ENCODE peak calls at places on chromosomes 13 and 19, in nine cellular contexts. One of them, this sample, is unnamed.

GRCh38 chr13:80529734-80530133 is 188.8 kb upstream of the SPRY2 start:
- DNase-seq in pancreas: no peak
- DNase-seq in endodermal cell: no peak
- DNase-seq in body of pancreas: no peak
- DNase-seq in keratinocyte: no peak
- DNase-seq in fibroblast of lung: peak
- DNase-seq in AG04450: no peak
- DNase-seq in upper lobe of right lung: no peak
- DNase-seq in PC-3: peak
- DNase-seq in this sample: no peak

GRCh38 chr19:5818594-5818993 is 13.7 kb downstream of the NRTN start:
- DNase-seq in fibroblast of lung: no peak
- DNase-seq in keratinocyte: no peak
- DNase-seq in AG04450: no peak
- DNase-seq in upper lobe of right lung: no peak
- DNase-seq in pancreas: peak
- DNase-seq in body of pancreas: peak
- DNase-seq in endodermal cell: no peak
- DNase-seq in PC-3: no peak
- DNase-seq in this sample: no peak

GRCh38 chr13:37656247-37656940 is 57.8 kb upstream of the POSTN start:
- DNase-seq in body of pancreas: no peak
- DNase-seq in upper lobe of right lung: no peak
- DNase-seq in pancreas: no peak
- DNase-seq in keratinocyte: peak
- DNase-seq in PC-3: peak
- DNase-seq in AG04450: peak
- DNase-seq in endodermal cell: no peak
- DNase-seq in fibroblast of lung: peak
- DNase-seq in this sample: no peak

GRCh38 chr13:85666356-85666755 is 132.9 kb downstream of the SLITRK6 start:
- DNase-seq in endodermal cell: peak
- DNase-seq in AG04450: no peak
- DNase-seq in pancreas: no peak
- DNase-seq in keratinocyte: no peak
- DNase-seq in fibroblast of lung: no peak
- DNase-seq in upper lobe of right lung: no peak
- DNase-seq in body of pancreas: no peak
- DNase-seq in PC-3: no peak
- DNase-seq in this sample: no peak

GRCh38 chr13:102091231-102091630 is 310.6 kb downstream of the FGF14 start:
- DNase-seq in fibroblast of lung: peak
- DNase-seq in body of pancreas: no peak
- DNase-seq in upper lobe of right lung: no peak
- DNase-seq in pancreas: no peak
- DNase-seq in keratinocyte: no peak
- DNase-seq in AG04450: no peak
- DNase-seq in PC-3: peak
- DNase-seq in endodermal cell: peak
- DNase-seq in this sample: no peak

GRCh38 chr19:17996826-17997316 is 11.1 kb upstream of the ARRDC2 start:
- DNase-seq in keratinocyte: no peak
- DNase-seq in upper lobe of right lung: peak
- DNase-seq in fibroblast of lung: peak
- DNase-seq in endodermal cell: peak
- DNase-seq in body of pancreas: peak
- DNase-seq in AG04450: peak
- DNase-seq in PC-3: peak
- DNase-seq in pancreas: peak
- DNase-seq in this sample: peak

GRCh38 chr19:58034476-58034790 is 608 bp downstream of the ZSCAN1 start:
- DNase-seq in PC-3: no peak
- DNase-seq in keratinocyte: no peak
- DNase-seq in body of pancreas: no peak
- DNase-seq in AG04450: no peak
- DNase-seq in pancreas: no peak
- DNase-seq in fibroblast of lung: no peak
- DNase-seq in endodermal cell: peak
- DNase-seq in upper lobe of right lung: no peak
- DNase-seq in this sample: no peak

GRCh38 chr13:75303295-75303694 is 178.7 kb downstream of the TBC1D4 start:
- DNase-seq in keratinocyte: no peak
- DNase-seq in body of pancreas: no peak
- DNase-seq in pancreas: no peak
- DNase-seq in endodermal cell: no peak
- DNase-seq in fibroblast of lung: no peak
- DNase-seq in PC-3: no peak
- DNase-seq in AG04450: no peak
- DNase-seq in upper lobe of right lung: no peak
- DNase-seq in this sample: no peak

GRCh38 chr19:33428627-33429013 is 55.1 kb downstream of the CEBPG start:
- DNase-seq in PC-3: no peak
- DNase-seq in body of pancreas: no peak
- DNase-seq in fibroblast of lung: no peak
- DNase-seq in AG04450: no peak
- DNase-seq in pancreas: peak
- DNase-seq in keratinocyte: no peak
- DNase-seq in upper lobe of right lung: peak
- DNase-seq in endodermal cell: no peak
- DNase-seq in this sample: no peak

GRCh38 chr19:5635427-5635826 is 12.5 kb downstream of the SAFB start:
- DNase-seq in endodermal cell: no peak
- DNase-seq in body of pancreas: no peak
- DNase-seq in keratinocyte: no peak
- DNase-seq in PC-3: no peak
- DNase-seq in upper lobe of right lung: no peak
- DNase-seq in fibroblast of lung: no peak
- DNase-seq in AG04450: no peak
- DNase-seq in pancreas: peak
- DNase-seq in this sample: no peak

GRCh38 chr19:17579523-17580244 is 24.2 kb downstream of the COLGALT1 start:
- DNase-seq in endodermal cell: peak
- DNase-seq in body of pancreas: no peak
- DNase-seq in PC-3: peak
- DNase-seq in AG04450: no peak
- DNase-seq in pancreas: peak
- DNase-seq in keratinocyte: peak
- DNase-seq in fibroblast of lung: peak
- DNase-seq in upper lobe of right lung: peak
- DNase-seq in this sample: no peak

GRCh38 chr13:94776956-94777355 is 64.6 kb upstream of the SOX21 start:
- DNase-seq in body of pancreas: no peak
- DNase-seq in pancreas: no peak
- DNase-seq in upper lobe of right lung: no peak
- DNase-seq in PC-3: no peak
- DNase-seq in fibroblast of lung: peak
- DNase-seq in endodermal cell: no peak
- DNase-seq in keratinocyte: no peak
- DNase-seq in AG04450: no peak
- DNase-seq in this sample: no peak

GRCh38 chr13:49567501-49567900 is 17.9 kb downstream of the RCBTB1 start:
- DNase-seq in PC-3: no peak
- DNase-seq in keratinocyte: no peak
- DNase-seq in endodermal cell: peak
- DNase-seq in pancreas: no peak
- DNase-seq in AG04450: no peak
- DNase-seq in body of pancreas: no peak
- DNase-seq in fibroblast of lung: no peak
- DNase-seq in upper lobe of right lung: no peak
- DNase-seq in this sample: no peak

GRCh38 chr13:41546372-41547252 is 89.3 kb downstream of the RGCC start:
- DNase-seq in endodermal cell: no peak
- DNase-seq in keratinocyte: peak
- DNase-seq in PC-3: peak
- DNase-seq in body of pancreas: no peak
- DNase-seq in pancreas: no peak
- DNase-seq in AG04450: peak
- DNase-seq in upper lobe of right lung: no peak
- DNase-seq in fibroblast of lung: peak
- DNase-seq in this sample: no peak

DNA sequence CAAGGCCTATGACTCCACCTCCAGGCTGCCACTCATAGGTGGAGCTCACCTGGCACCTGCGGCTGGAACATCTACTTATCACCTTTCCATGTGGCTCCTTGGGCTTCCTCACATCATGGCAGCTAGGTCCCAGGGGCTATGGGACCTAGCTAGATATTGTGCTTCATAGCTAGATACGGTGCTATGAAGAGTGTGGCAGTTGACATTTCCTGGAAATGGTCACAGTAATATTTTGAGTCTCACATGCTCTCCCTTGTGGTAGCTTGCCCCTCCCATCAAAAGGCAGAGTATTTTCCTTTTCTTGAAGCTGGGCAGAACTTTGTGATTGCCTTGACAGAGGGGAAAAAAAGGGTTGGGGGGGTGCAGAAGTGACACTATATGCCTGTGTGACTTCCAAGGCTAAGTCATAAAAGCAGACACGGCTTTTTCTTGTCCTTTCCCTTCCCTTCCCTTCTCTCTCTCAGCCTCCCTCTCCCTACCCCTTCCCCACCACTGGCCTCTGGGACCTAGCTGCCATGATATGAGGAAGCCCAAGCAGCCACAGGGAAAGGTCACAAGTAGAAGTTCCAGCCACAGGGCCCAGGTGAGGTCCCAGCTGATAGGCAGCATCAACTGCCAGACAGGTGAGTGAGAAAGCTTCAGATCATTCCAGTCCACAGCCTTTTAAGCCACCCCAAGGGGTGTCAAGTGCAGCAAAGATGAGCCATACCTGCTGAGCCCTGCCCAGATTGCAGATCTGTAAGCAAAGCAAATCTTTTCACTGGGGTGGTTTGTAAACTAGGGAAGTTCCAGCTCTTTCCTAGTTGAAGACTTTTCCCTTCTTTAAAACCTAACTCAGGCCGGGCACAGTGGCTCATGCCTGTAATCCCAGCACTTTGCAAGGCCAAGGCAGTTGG is 6.9 kb upstream of the HIF3A start:
- DNase-seq in body of pancreas: no peak
- DNase-seq in endodermal cell: no peak
- DNase-seq in fibroblast of lung: no peak
- DNase-seq in AG04450: no peak
- DNase-seq in PC-3: no peak
- DNase-seq in upper lobe of right lung: no peak
- DNase-seq in pancreas: no peak
- DNase-seq in keratinocyte: no peak
- DNase-seq in this sample: no peak
- H3K27ac ChIP-seq in body of pancreas: no peak
- H3K27ac ChIP-seq in endodermal cell: no peak
- H3K27ac ChIP-seq in fibroblast of lung: peak
- H3K27ac ChIP-seq in AG04450: peak
- H3K27ac ChIP-seq in PC-3: peak
- H3K27ac ChIP-seq in upper lobe of right lung: peak
- H3K27ac ChIP-seq in pancreas: no peak
- H3K27ac ChIP-seq in keratinocyte: no peak
- H3K27ac ChIP-seq in this sample: peak

GRCh38 chr13:109778102-109778542 is 8.3 kb downstream of the IRS2 start:
- DNase-seq in body of pancreas: no peak
- DNase-seq in PC-3: peak
- DNase-seq in upper lobe of right lung: no peak
- DNase-seq in keratinocyte: no peak
- DNase-seq in AG04450: no peak
- DNase-seq in pancreas: no peak
- DNase-seq in fibroblast of lung: peak
- DNase-seq in endodermal cell: no peak
- DNase-seq in this sample: no peak
- H3K4me3 ChIP-seq in body of pancreas: no peak
- H3K4me3 ChIP-seq in PC-3: peak
- H3K4me3 ChIP-seq in upper lobe of right lung: peak
- H3K4me3 ChIP-seq in keratinocyte: no peak
- H3K4me3 ChIP-seq in AG04450: no peak
- H3K4me3 ChIP-seq in pancreas: no peak
- H3K4me3 ChIP-seq in fibroblast of lung: no peak
- H3K4me3 ChIP-seq in endodermal cell: peak
- H3K4me3 ChIP-seq in this sample: peak

GRCh38 chr13:21673592-21674270 is 2.9 kb downstream of the FGF9 start:
- DNase-seq in body of pancreas: peak
- DNase-seq in pancreas: peak
- DNase-seq in endodermal cell: peak
- DNase-seq in fibroblast of lung: peak
- DNase-seq in PC-3: peak
- DNase-seq in keratinocyte: no peak
- DNase-seq in AG04450: no peak
- DNase-seq in upper lobe of right lung: peak
- DNase-seq in this sample: no peak
- TF ChIP-seq CTCF in body of pancreas: peak
- TF ChIP-seq CTCF in pancreas: no peak
- TF ChIP-seq CTCF in endodermal cell: peak
- TF ChIP-seq CTCF in fibroblast of lung: no peak
- TF ChIP-seq CTCF in PC-3: no peak
- TF ChIP-seq CTCF in keratinocyte: no peak
- TF ChIP-seq CTCF in AG04450: no peak
- TF ChIP-seq CTCF in upper lobe of right lung: peak
- TF ChIP-seq CTCF in this sample: no peak

GRCh38 chr19:2461751-2462634 is 5.2 kb upstream of the LMNB2 start:
- DNase-seq in body of pancreas: peak
- DNase-seq in AG04450: no peak
- DNase-seq in keratinocyte: no peak
- DNase-seq in fibroblast of lung: peak
- DNase-seq in endodermal cell: peak
- DNase-seq in upper lobe of right lung: peak
- DNase-seq in pancreas: peak
- DNase-seq in PC-3: peak
- DNase-seq in this sample: no peak

GRCh38 chr19:2462635-2463421 is 6.1 kb upstream of the LMNB2 start:
- DNase-seq in AG04450: peak
- DNase-seq in body of pancreas: peak
- DNase-seq in endodermal cell: peak
- DNase-seq in keratinocyte: peak
- DNase-seq in upper lobe of right lung: peak
- DNase-seq in PC-3: peak
- DNase-seq in fibroblast of lung: peak
- DNase-seq in pancreas: peak
- DNase-seq in this sample: peak

GRCh38 chr19:2469102-2469914 is 6.6 kb upstream of the GADD45B start:
- DNase-seq in endodermal cell: peak
- DNase-seq in upper lobe of right lung: no peak
- DNase-seq in keratinocyte: peak
- DNase-seq in pancreas: no peak
- DNase-seq in fibroblast of lung: peak
- DNase-seq in PC-3: peak
- DNase-seq in body of pancreas: no peak
- DNase-seq in AG04450: no peak
- DNase-seq in this sample: no peak

GRCh38 chr19:2460245-2460644 is 3.5 kb upstream of the LMNB2 start:
- DNase-seq in fibroblast of lung: no peak
- DNase-seq in upper lobe of right lung: no peak
- DNase-seq in body of pancreas: no peak
- DNase-seq in endodermal cell: no peak
- DNase-seq in PC-3: no peak
- DNase-seq in AG04450: no peak
- DNase-seq in pancreas: no peak
- DNase-seq in keratinocyte: no peak
- DNase-seq in this sample: no peak

DNA sequence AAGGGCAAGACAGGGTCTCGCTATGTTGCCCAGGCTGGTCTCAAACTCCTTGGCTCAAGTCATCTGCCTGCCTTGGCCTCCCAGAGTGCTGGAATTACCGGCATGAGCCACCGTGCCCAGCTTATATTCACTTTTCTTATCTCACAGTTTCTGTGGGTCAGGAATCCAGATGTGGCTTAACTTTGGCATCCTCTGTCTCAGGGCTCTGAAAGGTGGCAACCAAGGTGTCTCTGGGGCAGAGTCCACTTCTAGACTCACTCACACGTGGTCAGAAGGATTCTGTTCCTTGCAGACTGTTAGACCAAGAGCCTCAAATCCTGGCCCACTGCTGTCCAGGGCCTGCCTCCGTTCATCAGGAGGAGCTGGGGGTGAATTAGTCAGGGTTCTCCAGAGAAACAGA is 7.6 kb upstream of the LMNB2 start:
- DNase-seq in endodermal cell: peak
- DNase-seq in fibroblast of lung: no peak
- DNase-seq in pancreas: no peak
- DNase-seq in PC-3: no peak
- DNase-seq in keratinocyte: no peak
- DNase-seq in upper lobe of right lung: no peak
- DNase-seq in AG04450: no peak
- DNase-seq in body of pancreas: no peak
- DNase-seq in this sample: no peak
- H3K27ac ChIP-seq in endodermal cell: no peak
- H3K27ac ChIP-seq in fibroblast of lung: no peak
- H3K27ac ChIP-seq in pancreas: no peak
- H3K27ac ChIP-seq in PC-3: no peak
- H3K27ac ChIP-seq in keratinocyte: no peak
- H3K27ac ChIP-seq in upper lobe of right lung: no peak
- H3K27ac ChIP-seq in AG04450: no peak
- H3K27ac ChIP-seq in body of pancreas: no peak
- H3K27ac ChIP-seq in this sample: no peak